ENCODE peak calls at places on chromosome 10, in five cellular contexts. G is naive thymus-derived CD8-positive, alpha-beta T cell; F is T follicular helper cell; P is stimulated activated naive CD8-positive, alpha-beta T cell treated with anti-CD3 and anti-CD28 coated beads, Interleukin-15, Interleukin-2, amounts not matched to agents 100 U/mL and 50 U/mL, for 24 hours; Z is iris pigment epithelial cell. W is an unnamed sample.

GRCh38 chr10:95730233-95730632 is 25.7 kb upstream of the ENTPD1 start:
- DNase-seq in G (no peak), F (no peak), Z (no peak), P (no peak), W (no peak)

GRCh38 chr10:95392711-95393164 is 101.9 kb upstream of the PDLIM1 start:
- DNase-seq in F (no peak), P (no peak), Z (no peak), G (no peak), W (no peak)

GRCh38 chr10:13792011-13792410 is 205.2 kb downstream of the PRPF18 start:
- DNase-seq in P (no peak), Z (no peak), G (no peak), F (no peak), W (peak)

GRCh38 chr10:21296575-21297355 is 228.7 kb downstream of the SKIDA1 start:
- DNase-seq in G (no peak), Z (no peak), F (no peak), P (no peak), W (no peak)

GRCh38 chr10:67722113-67722512 is 26.1 kb upstream of the CTNNA3 start:
- DNase-seq in Z (no peak), P (no peak), F (no peak), G (no peak), W (no peak)

GRCh38 chr10:106655165-106655564 is 509.3 kb downstream of the SORCS1 start:
- DNase-seq in Z (no peak), F (no peak), G (no peak), P (no peak), W (no peak)

GRCh38 chr10:60186315-60187071 is 203.2 kb downstream of the ANK3 start:
- DNase-seq in G (no peak), P (no peak), F (no peak), Z (no peak), W (no peak)

GRCh38 chr10:71750124-71750841 is 23.0 kb downstream of the VSIR start:
- DNase-seq in Z (no peak), G (no peak), P (no peak), F (no peak), W (no peak)

GRCh38 chr10:5563237-5563961 is 38.6 kb downstream of the CALML3 start:
- DNase-seq in Z (no peak), P (no peak), G (no peak), F (no peak), W (peak)

GRCh38 chr10:50807851-50808776 is 68.4 kb downstream of the ASAH2B start:
- DNase-seq in Z (peak), F (no peak), G (no peak), P (no peak), W (no peak)

GRCh38 chr10:79438021-79438698 is 7.3 kb downstream of the ZCCHC24 start:
- DNase-seq in Z (no peak), F (no peak), G (no peak), P (no peak), W (no peak)

GRCh38 chr10:11152801-11153200 is 135.1 kb downstream of the CELF2 start:
- DNase-seq in P (no peak), Z (no peak), F (no peak), G (no peak), W (no peak)

GRCh38 chr10:794382-794956 is 105.0 kb upstream of the DIP2C start:
- DNase-seq in Z (peak), F (no peak), P (no peak), G (no peak), W (no peak)

GRCh38 chr10:5047912-5048628 is 44.4 kb upstream of the AKR1C2 start:
- DNase-seq in F (no peak), Z (peak), G (no peak), P (no peak), W (no peak)

GRCh38 chr10:13414855-13415254 is 66.8 kb upstream of the SEPHS1 start:
- DNase-seq in Z (peak), P (no peak), F (no peak), G (no peak), W (no peak)

GRCh38 chr10:45075821-45076220 is 75.1 kb downstream of the ZNF22 start:
- DNase-seq in P (no peak), Z (no peak), G (no peak), F (no peak), W (no peak)

GRCh38 chr10:127198721-127199120 is 2.3 kb upstream of the INSYN2A start:
- DNase-seq in F (no peak), P (no peak), G (no peak), Z (no peak), W (no peak)

GRCh38 chr10:100775346-100775745 is 30.0 kb downstream of the PAX2 start:
- DNase-seq in Z (no peak), G (no peak), F (no peak), P (no peak), W (peak)

GRCh38 chr10:72935358-72935757 is 19.2 kb downstream of the PLA2G12B start:
- DNase-seq in Z (no peak), G (no peak), P (no peak), F (no peak), W (no peak)

GRCh38 chr10:68261132-68261856 is 29.4 kb upstream of the ATOH7 start:
- DNase-seq in P (no peak), Z (no peak), G (no peak), F (no peak), W (no peak)

GRCh38 chr10:110680473-110681020 is 36.4 kb downstream of the RBM20 start:
- DNase-seq in G (no peak), F (no peak), Z (no peak), P (no peak), W (no peak)

GRCh38 chr10:104350146-104350635 is 3.4 kb upstream of the CFAP58 start:
- DNase-seq in G (peak), P (no peak), Z (peak), F (no peak), W (no peak)

GRCh38 chr10:58638406-58638805 is 125.7 kb downstream of the BICC1 start:
- DNase-seq in G (no peak), Z (peak), F (no peak), P (no peak), W (no peak)